ENCODE peak calls at places on chromosomes 3 and 15, in four cellular contexts. K is BE2C, E is WERI-Rb-1, J is Calu3. V is an unnamed sample.

GRCh38 chr3:2036096-2036495 is 62.6 kb upstream of the CNTN4 start:
- DNase-seq in K (no peak), E (no peak), J (no peak), V (no peak)

GRCh38 chr15:88484781-88485246 is 17.3 kb downstream of the MRPS11 start:
- DNase-seq in E (peak), J (no peak), K (peak), V (peak)

GRCh38 chr15:38069506-38069905 is 135.1 kb downstream of the TMCO5A start:
- DNase-seq in E (no peak), J (peak), K (no peak), V (peak)

GRCh38 chr3:42936157-42936981 is 30.4 kb downstream of the ZNF662 start:
- DNase-seq in E (peak), J (peak), K (no peak), V (no peak)

GRCh38 chr3:132315851-132316250 is 1.4 kb upstream of the ACP3 start:
- DNase-seq in E (no peak), K (no peak), J (no peak), V (no peak)

GRCh38 chr15:50182233-50183013 is 427 bp downstream of the SLC27A2 start:
- DNase-seq in J (peak), K (no peak), E (peak), V (peak)

GRCh38 chr3:141538568-141538967 is 51.7 kb downstream of the RASA2 start:
- DNase-seq in E (no peak), K (no peak), J (no peak), V (no peak)

GRCh38 chr15:38412466-38412865 is 41.5 kb upstream of the FAM98B start:
- DNase-seq in E (no peak), J (no peak), K (no peak), V (no peak)

GRCh38 chr3:33658971-33659848 is 58.8 kb downstream of the CLASP2 start:
- DNase-seq in E (peak), J (peak), K (peak), V (peak)

GRCh38 chr15:55627730-55628368 is 39.7 kb upstream of the PYGO1 start:
- DNase-seq in E (no peak), J (peak), K (no peak), V (no peak)

GRCh38 chr3:41683666-41684350 is 278.1 kb downstream of the ULK4 start:
- DNase-seq in E (no peak), J (no peak), K (no peak), V (no peak)

GRCh38 chr3:13671536-13672233 is 122.8 kb downstream of the FBLN2 start:
- DNase-seq in J (no peak), E (no peak), K (no peak), V (no peak)

GRCh38 chr15:51780636-51781035 is 29.2 kb downstream of the TMOD2 start:
- DNase-seq in J (no peak), K (no peak), E (no peak), V (no peak)

GRCh38 chr3:59698091-59698490 is 648.3 kb upstream of the CFAP20DC start:
- DNase-seq in J (no peak), E (no peak), K (no peak), V (no peak)

GRCh38 chr15:58473720-58474119 is 41.9 kb downstream of the LIPC start:
- DNase-seq in E (no peak), K (no peak), J (peak), V (no peak)

GRCh38 chr15:101025896-101026631 is 106.9 kb downstream of the LRRK1 start:
- DNase-seq in J (no peak), K (no peak), E (no peak), V (no peak)

GRCh38 chr3:149969110-149969944 is 1.4 kb downstream of the PFN2 start:
- DNase-seq in J (peak), K (peak), E (peak), V (peak)

GRCh38 chr15:75353604-75354003 is 6.8 kb downstream of the NEIL1 start:
- DNase-seq in E (no peak), K (no peak), J (no peak), V (no peak)

GRCh38 chr15:60395276-60396011 is 2.3 kb downstream of the ANXA2 start:
- DNase-seq in K (no peak), J (no peak), E (no peak), V (peak)

GRCh38 chr3:132645058-132645457 is 14.6 kb downstream of the ACAD11 start:
- DNase-seq in J (no peak), K (no peak), E (no peak), V (no peak)

GRCh38 chr15:25481208-25481862 is 42.5 kb upstream of the UBE3A start:
- DNase-seq in E (peak), K (no peak), J (no peak), V (peak)

GRCh38 chr3:156291269-156292123 is 171.1 kb downstream of the KCNAB1 start:
- DNase-seq in K (peak), J (no peak), E (peak), V (peak)

GRCh38 chr15:54273928-54274327 is 295.7 kb downstream of the UNC13C start:
- DNase-seq in K (peak), E (peak), J (peak), V (no peak)

GRCh38 chr15:101641894-101642293 is 10.3 kb downstream of the TM2D3 start:
- DNase-seq in E (no peak), J (no peak), K (no peak), V (no peak)

GRCh38 chr3:4409415-4409814 is 57.7 kb downstream of the SUMF1 start:
- DNase-seq in E (peak), K (no peak), J (no peak), V (no peak)

GRCh38 chr15:66943456-66944095 is 121.8 kb upstream of the SMAD3 start:
- DNase-seq in K (no peak), J (no peak), E (no peak), V (peak)

GRCh38 chr3:149783576-149783975 is 8.8 kb downstream of the ANKUB1 start:
- DNase-seq in J (no peak), K (no peak), E (no peak), V (no peak)

GRCh38 chr3:197734667-197735318 is 1.9 kb downstream of the RUBCN start:
- DNase-seq in K (no peak), E (no peak), J (no peak), V (no peak)

GRCh38 chr15:48507416-48508065 is 138.0 kb downstream of the FBN1 start:
- DNase-seq in K (peak), E (peak), J (peak), V (peak)

GRCh38 chr3:133943639-133944131 is 48.0 kb upstream of the RAB6B start:
- DNase-seq in K (peak), J (peak), E (no peak), V (no peak)

GRCh38 chr15:42021593-42021992 is 751 bp upstream of the PLA2G4E start:
- DNase-seq in E (no peak), J (no peak), K (no peak), V (no peak)

GRCh38 chr15:56533741-56534416 is 68.9 kb upstream of the MNS1 start:
- DNase-seq in J (no peak), E (no peak), K (no peak), V (no peak)

GRCh38 chr3:54625805-54626787 is 301.8 kb downstream of the LRTM1 start:
- DNase-seq in E (no peak), K (no peak), J (no peak), V (no peak)

GRCh38 chr15:61640751-61641150 is 411.6 kb upstream of the RORA start:
- DNase-seq in J (no peak), E (no peak), K (no peak), V (peak)

GRCh38 chr15:33710746-33711145 is 257.6 kb upstream of the CHRM5 start:
- DNase-seq in E (no peak), J (no peak), K (no peak), V (no peak)

GRCh38 chr3:171944109-171945016 is 95.0 kb upstream of the FNDC3B start:
- DNase-seq in E (no peak), J (peak), K (no peak), V (peak)

GRCh38 chr3:164007764-164008163 is 1070.5 kb downstream of the SI start:
- DNase-seq in E (no peak), K (no peak), J (no peak), V (no peak)

GRCh38 chr3:119611664-119612063 is 14.0 kb downstream of the PLA1A start:
- DNase-seq in J (no peak), E (no peak), K (no peak), V (no peak)
- TF ChIP-seq CTCF in J (no peak), E (no peak), K (no peak), V (no peak)

GRCh38 chr3:129535075-129535474 is 6.6 kb downstream of the RHO start:
- DNase-seq in E (no peak), J (no peak), K (no peak), V (no peak)
- TF ChIP-seq CTCF in E (no peak), J (no peak), K (no peak), V (no peak)

DNA sequence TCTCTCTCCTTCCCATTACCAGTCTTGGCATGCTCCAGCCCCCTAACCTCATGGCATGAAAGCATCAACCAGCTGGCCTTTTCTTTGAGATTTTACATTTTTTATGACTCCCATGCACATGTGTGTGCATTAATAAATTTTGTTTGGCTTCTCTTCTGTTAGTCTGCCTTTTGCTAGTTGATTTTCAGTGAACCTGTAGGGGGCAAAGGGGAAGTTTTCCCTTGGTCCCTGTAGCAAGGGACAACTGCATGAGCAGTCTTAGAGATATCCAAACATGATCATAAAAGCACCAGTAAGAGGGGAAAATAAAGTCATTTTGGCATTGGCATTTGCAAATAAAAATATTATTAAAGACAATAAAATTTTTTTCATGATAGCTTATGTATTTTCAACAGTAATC is 73.7 kb downstream of the OXSM start:
- DNase-seq in J (no peak), E (no peak), K (no peak), V (peak)
- TF ChIP-seq CTCF in J (no peak), E (peak), K (peak), V (peak)

GRCh38 chr3:119352863-119353527 is 58.8 kb downstream of the ARHGAP31 start:
- DNase-seq in J (peak), K (no peak), E (no peak), V (no peak)
- TF ChIP-seq CTCF in J (no peak), K (peak), E (peak), V (peak)

DNA sequence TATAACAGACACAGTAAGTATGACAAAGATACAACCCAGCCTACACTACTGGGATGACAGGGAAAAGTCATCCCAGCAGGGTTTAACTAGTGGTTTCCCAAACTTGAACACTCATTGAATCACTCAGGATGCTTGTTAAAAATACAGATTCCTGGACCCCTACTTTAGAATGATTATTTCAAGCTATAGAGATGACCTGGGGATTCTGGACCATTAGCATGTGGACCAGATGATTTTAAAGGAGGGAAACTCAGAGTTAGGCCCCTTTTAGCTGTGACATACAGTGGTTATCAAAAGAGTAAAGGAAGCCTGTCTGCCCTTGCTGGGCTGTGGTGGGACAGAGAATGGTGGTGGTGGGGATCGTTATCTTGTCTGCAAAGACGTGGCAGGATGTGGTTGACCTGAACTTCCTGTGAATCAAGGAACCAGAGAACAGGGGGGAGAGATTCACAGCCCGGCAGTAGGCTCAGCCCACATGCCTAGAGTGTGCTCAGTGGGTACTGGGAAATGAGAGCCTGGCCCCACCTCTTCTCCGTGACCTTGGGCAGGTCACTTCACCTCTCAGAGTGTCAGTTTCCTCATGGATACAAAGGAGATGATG is 306.3 kb downstream of the RPLP1 start:
- DNase-seq in K (no peak), J (no peak), E (no peak), V (no peak)
- TF ChIP-seq CTCF in K (no peak), J (no peak), E (no peak), V (no peak)

DNA sequence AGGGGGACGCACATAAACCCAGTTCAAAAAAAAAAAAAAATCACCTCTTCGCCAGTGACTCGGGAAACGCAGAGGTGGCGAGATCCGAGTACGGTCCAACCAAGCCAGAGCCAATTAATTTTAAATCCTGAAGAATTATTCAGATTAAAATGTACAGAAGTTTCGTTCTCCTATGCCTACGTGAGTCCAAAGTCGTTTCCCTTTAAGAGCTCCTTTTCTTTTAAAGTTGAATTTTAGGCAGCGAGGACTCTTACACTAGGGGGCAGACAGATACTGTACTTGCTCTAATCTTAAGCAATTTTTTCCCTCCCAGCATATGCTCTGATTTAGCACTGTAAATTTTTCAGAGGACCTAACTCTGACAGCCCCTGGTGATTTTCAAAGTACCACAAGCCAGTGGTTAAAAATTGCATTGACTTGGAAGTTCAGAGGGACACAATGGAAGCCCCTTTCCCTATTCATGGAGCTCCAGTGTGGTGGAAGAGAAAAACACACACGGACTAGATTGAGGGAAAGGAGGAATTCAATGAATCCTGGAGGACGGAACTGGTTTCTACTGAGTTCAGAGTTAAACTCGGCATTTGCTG is 3.3 kb upstream of the NR2F2 start:
- DNase-seq in E (no peak), K (no peak), J (no peak), V (peak)
- TF ChIP-seq CTCF in E (peak), K (peak), J (no peak), V (peak)

DNA sequence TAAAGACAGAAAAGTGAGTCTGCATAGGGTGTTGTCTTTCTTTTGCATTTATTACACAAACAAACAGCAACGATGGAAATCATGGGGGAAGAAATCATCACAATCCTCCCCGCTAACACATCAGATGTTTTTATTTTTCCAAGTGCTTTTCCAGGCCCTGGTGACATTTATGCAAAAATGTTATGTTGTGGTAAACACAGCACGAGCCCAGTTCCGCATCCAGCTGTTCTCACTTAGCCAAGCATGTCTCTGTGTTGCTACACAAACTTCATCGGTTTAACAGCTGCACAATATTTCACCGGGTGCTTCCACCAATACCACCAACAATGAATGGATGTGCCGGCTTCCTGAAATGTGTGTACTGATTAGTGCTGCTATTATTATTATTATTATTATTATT is 53.7 kb upstream of the ABHD17C start:
- DNase-seq in E (no peak), K (no peak), J (no peak), V (no peak)
- TF ChIP-seq CTCF in E (no peak), K (no peak), J (no peak), V (no peak)

DNA sequence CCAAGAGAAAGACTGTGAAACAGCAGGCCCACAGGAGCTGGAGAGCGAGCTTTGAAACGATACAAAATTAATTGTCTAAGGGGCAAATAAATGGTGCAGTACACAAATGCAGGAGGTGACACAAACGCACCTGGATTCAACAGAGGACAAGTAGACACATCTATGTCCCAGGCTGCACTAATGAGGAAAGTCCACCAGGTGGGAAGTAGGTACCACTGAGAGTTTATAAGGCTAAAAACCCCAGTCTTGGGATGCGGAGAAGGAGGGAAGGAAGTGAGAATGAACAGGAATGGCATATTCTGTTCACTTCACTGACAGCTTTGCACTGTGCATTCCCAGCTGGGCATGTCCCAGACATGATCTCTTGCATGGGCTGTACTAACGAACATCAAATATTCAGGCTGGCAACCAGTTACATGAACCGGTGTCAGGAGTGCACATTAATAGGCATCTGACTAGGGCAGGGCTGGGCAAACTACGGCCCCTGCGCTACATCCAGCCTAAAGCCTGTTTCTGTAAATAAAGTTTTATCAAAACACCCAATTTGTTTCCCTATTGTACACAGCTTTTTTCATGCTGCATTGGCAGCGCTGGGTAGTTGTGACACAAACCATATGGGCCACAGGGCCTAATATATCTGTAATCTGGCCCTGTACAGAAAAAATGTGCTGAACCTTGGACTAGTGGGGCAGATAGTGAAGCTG is 107.1 kb downstream of the IGF2BP2 start:
- DNase-seq in J (no peak), E (no peak), K (no peak), V (no peak)
- TF ChIP-seq CTCF in J (no peak), E (no peak), K (no peak), V (no peak)

V was measured in neural progenitor cell.